ENCODE peak calls at places on chromosomes 6 and 20, in six cellular contexts. One of them, this sample, is unnamed.

GRCh38 chr6:79586548-79586947 is 44.6 kb upstream of the SH3BGRL2 start:
- DNase-seq in GM12892: no peak
- DNase-seq in H1: no peak
- DNase-seq in HepG2: peak; percentile 57
- DNase-seq in K562: peak; percentile 36
- DNase-seq in GM12878: no peak
- DNase-seq in this sample: no peak

GRCh38 chr6:95294047-95294446 is 283.3 kb upstream of the MANEA start:
- DNase-seq in HepG2: no peak
- DNase-seq in H1: no peak
- DNase-seq in K562: no peak
- DNase-seq in GM12892: no peak
- DNase-seq in GM12878: no peak
- DNase-seq in this sample: no peak

GRCh38 chr20:63967330-63968135 is 2.2 kb downstream of the ZNF512B start:
- DNase-seq in HepG2: no peak
- DNase-seq in H1: no peak
- DNase-seq in GM12892: no peak
- DNase-seq in K562: no peak
- DNase-seq in GM12878: no peak
- DNase-seq in this sample: no peak

GRCh38 chr6:52363222-52363867 is 1.4 kb downstream of the PAQR8 start:
- DNase-seq in H1: no peak
- DNase-seq in GM12892: no peak
- DNase-seq in K562: no peak
- DNase-seq in HepG2: peak; percentile 75
- DNase-seq in GM12878: no peak
- DNase-seq in this sample: no peak

GRCh38 chr6:137820952-137821351 is 46.1 kb upstream of the TNFAIP3 start:
- DNase-seq in GM12892: no peak
- DNase-seq in GM12878: no peak
- DNase-seq in HepG2: no peak
- DNase-seq in H1: no peak
- DNase-seq in K562: no peak
- DNase-seq in this sample: no peak

GRCh38 chr20:23492292-23492691 is 1.4 kb downstream of the CST8 start:
- DNase-seq in K562: no peak
- DNase-seq in GM12878: no peak
- DNase-seq in GM12892: no peak
- DNase-seq in HepG2: no peak
- DNase-seq in H1: no peak
- DNase-seq in this sample: no peak

GRCh38 chr6:6230286-6230685 is 90.2 kb downstream of the F13A1 start:
- DNase-seq in GM12878: no peak
- DNase-seq in H1: no peak
- DNase-seq in K562: no peak
- DNase-seq in GM12892: no peak
- DNase-seq in HepG2: peak; percentile 16
- DNase-seq in this sample: no peak

GRCh38 chr6:106823058-106823457 is 151.5 kb downstream of the CD24 start:
- DNase-seq in K562: no peak
- DNase-seq in HepG2: no peak
- DNase-seq in GM12878: no peak
- DNase-seq in H1: no peak
- DNase-seq in GM12892: no peak
- DNase-seq in this sample: no peak

GRCh38 chr6:169957351-169957963 is 206.0 kb downstream of the ERMARD start:
- DNase-seq in GM12892: no peak
- DNase-seq in GM12878: no peak
- DNase-seq in HepG2: no peak
- DNase-seq in K562: no peak
- DNase-seq in H1: no peak
- DNase-seq in this sample: no peak

GRCh38 chr6:116398366-116399005 is 27.7 kb downstream of the DSE start:
- DNase-seq in HepG2: no peak
- DNase-seq in K562: no peak
- DNase-seq in H1: no peak
- DNase-seq in GM12892: no peak
- DNase-seq in GM12878: no peak
- DNase-seq in this sample: no peak

GRCh38 chr20:8255945-8256632 is 124.0 kb downstream of the PLCB1 start:
- DNase-seq in GM12892: no peak
- DNase-seq in GM12878: no peak
- DNase-seq in K562: no peak
- DNase-seq in H1: no peak
- DNase-seq in HepG2: peak; percentile 84
- DNase-seq in this sample: no peak

GRCh38 chr6:54286141-54286540 is 22.1 kb upstream of the TINAG start:
- DNase-seq in K562: no peak
- DNase-seq in GM12878: no peak
- DNase-seq in HepG2: no peak
- DNase-seq in H1: no peak
- DNase-seq in GM12892: no peak
- DNase-seq in this sample: no peak

GRCh38 chr6:28137458-28138020 is 4.1 kb upstream of the ZKSCAN8 start:
- DNase-seq in GM12892: peak; percentile 19
- DNase-seq in GM12878: peak; percentile 62
- DNase-seq in K562: no peak
- DNase-seq in HepG2: no peak
- DNase-seq in H1: no peak
- DNase-seq in this sample: no peak

GRCh38 chr20:51934301-51935002 is 132.1 kb upstream of the SALL4 start:
- DNase-seq in GM12878: no peak
- DNase-seq in H1: no peak
- DNase-seq in HepG2: no peak
- DNase-seq in K562: no peak
- DNase-seq in GM12892: no peak
- DNase-seq in this sample: no peak

GRCh38 chr6:138157986-138158638 is 3.6 kb upstream of the ARFGEF3 start:
- DNase-seq in GM12892: no peak
- DNase-seq in GM12878: no peak
- DNase-seq in K562: no peak
- DNase-seq in H1: no peak
- DNase-seq in HepG2: no peak
- DNase-seq in this sample: no peak

GRCh38 chr6:52497652-52498408 is 77.7 kb downstream of the EFHC1 start:
- DNase-seq in H1: no peak
- DNase-seq in HepG2: no peak
- DNase-seq in GM12878: peak; percentile 95
- DNase-seq in K562: no peak
- DNase-seq in GM12892: no peak
- DNase-seq in this sample: no peak

GRCh38 chr6:86856937-86857563 is 80.3 kb upstream of the HTR1E start:
- DNase-seq in K562: peak; percentile 27
- DNase-seq in H1: peak; percentile 3
- DNase-seq in HepG2: peak; percentile 33
- DNase-seq in GM12892: no peak
- DNase-seq in GM12878: no peak
- DNase-seq in this sample: peak; percentile 2

GRCh38 chr20:61804896-61805295 is 260.8 kb downstream of the TAF4 start:
- DNase-seq in H1: no peak
- DNase-seq in HepG2: no peak
- DNase-seq in GM12878: no peak
- DNase-seq in K562: no peak
- DNase-seq in GM12892: no peak
- DNase-seq in this sample: no peak

GRCh38 chr6:108561742-108562502 is 1.2 kb downstream of the FOXO3 start:
- DNase-seq in GM12878: no peak
- DNase-seq in HepG2: peak; percentile 17
- DNase-seq in H1: no peak
- DNase-seq in K562: no peak
- DNase-seq in GM12892: no peak
- DNase-seq in this sample: no peak

GRCh38 chr6:15511248-15512125 is 151.3 kb downstream of the DTNBP1 start:
- DNase-seq in K562: no peak
- DNase-seq in H1: no peak
- DNase-seq in GM12892: no peak
- DNase-seq in GM12878: no peak
- DNase-seq in HepG2: no peak
- DNase-seq in this sample: no peak

GRCh38 chr6:148711833-148712653 is 34.8 kb upstream of the UST start:
- DNase-seq in K562: no peak
- DNase-seq in GM12892: no peak
- DNase-seq in GM12878: no peak
- DNase-seq in H1: no peak
- DNase-seq in HepG2: no peak
- DNase-seq in this sample: no peak

GRCh38 chr6:153129873-153130514 is 1.1 kb downstream of the RGS17 start:
- DNase-seq in H1: no peak
- DNase-seq in GM12892: no peak
- DNase-seq in GM12878: no peak
- DNase-seq in K562: no peak
- DNase-seq in HepG2: no peak
- DNase-seq in this sample: no peak

GRCh38 chr6:165920896-165921671 is 246.6 kb downstream of the TBXT start:
- DNase-seq in HepG2: no peak
- DNase-seq in GM12892: no peak
- DNase-seq in H1: no peak
- DNase-seq in GM12878: no peak
- DNase-seq in K562: no peak
- DNase-seq in this sample: no peak

GRCh38 chr6:4581468-4582420 is 194.5 kb upstream of the CDYL start:
- DNase-seq in H1: no peak
- DNase-seq in HepG2: no peak
- DNase-seq in GM12892: no peak
- DNase-seq in GM12878: no peak
- DNase-seq in K562: no peak
- DNase-seq in this sample: no peak

DNA sequence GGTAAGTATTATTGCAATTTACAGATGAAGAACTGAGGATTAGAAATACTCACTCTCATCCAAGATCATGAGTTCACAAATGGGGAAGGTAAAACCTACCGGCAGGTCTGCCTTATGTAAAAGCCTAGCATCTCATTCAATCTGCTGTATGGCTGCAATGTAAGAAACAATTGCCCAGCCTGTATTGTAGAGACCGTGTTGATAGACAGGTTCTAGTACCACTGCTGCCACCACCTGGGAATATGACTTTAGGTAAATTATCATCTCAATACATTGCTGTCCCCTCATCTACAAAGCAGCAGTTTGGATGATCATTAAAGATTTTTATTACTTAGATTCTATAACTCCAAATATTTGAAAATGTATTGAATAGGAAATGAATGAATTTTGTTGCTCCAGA is 23.3 kb upstream of the ARHGAP18 start:
- DNase-seq in GM12892: no peak
- DNase-seq in H1: no peak
- DNase-seq in K562: no peak
- DNase-seq in HepG2: peak; percentile 58
- DNase-seq in GM12878: no peak
- DNase-seq in this sample: no peak
- TF ChIP-seq TAF1 in GM12892: no peak
- TF ChIP-seq TAF1 in H1: no peak
- TF ChIP-seq TAF1 in K562: no peak
- TF ChIP-seq TAF1 in HepG2: no peak
- TF ChIP-seq TAF1 in GM12878: no peak
- TF ChIP-seq TAF1 in this sample: no peak

GRCh38 chr6:7881765-7882500 is 28.7 kb downstream of the TXNDC5 start:
- DNase-seq in HepG2: no peak
- DNase-seq in GM12892: no peak
- DNase-seq in GM12878: no peak
- DNase-seq in H1: no peak
- DNase-seq in K562: no peak
- DNase-seq in this sample: no peak
- TF ChIP-seq POLR2A in HepG2: no peak
- TF ChIP-seq POLR2A in GM12892: no peak
- TF ChIP-seq POLR2A in GM12878: peak; percentile 38
- TF ChIP-seq POLR2A in H1: no peak
- TF ChIP-seq POLR2A in K562: no peak
- TF ChIP-seq POLR2A in this sample: no peak

DNA sequence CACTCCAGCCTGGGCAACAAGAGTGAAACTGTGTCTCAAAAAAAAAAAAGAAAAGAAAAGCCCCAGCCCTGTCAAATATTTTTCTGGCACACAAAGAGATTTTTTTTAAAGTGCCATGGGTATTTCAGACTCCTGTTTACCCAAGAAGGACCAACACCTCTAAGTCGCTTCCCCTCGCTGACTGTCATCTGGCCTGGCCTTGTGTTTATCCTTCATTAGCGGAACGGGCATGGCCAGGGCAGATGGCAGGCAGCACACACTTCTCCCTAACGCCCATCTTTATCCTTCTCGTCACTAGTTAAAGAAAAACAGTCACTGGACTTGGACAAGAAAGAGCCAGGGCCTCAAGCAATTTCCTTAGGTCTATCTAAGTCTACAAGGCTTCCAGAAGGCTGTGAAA is 7.3 kb upstream of the CBFA2T2 start:
- DNase-seq in H1: no peak
- DNase-seq in GM12878: no peak
- DNase-seq in GM12892: no peak
- DNase-seq in K562: no peak
- DNase-seq in HepG2: no peak
- DNase-seq in this sample: no peak
- TF ChIP-seq POLR2AphosphoS5 in H1: no peak
- TF ChIP-seq POLR2AphosphoS5 in GM12878: no peak
- TF ChIP-seq POLR2AphosphoS5 in GM12892: no peak
- TF ChIP-seq POLR2AphosphoS5 in K562: no peak
- TF ChIP-seq POLR2AphosphoS5 in HepG2: no peak
- TF ChIP-seq POLR2AphosphoS5 in this sample: no peak

GRCh38 chr20:46650575-46651090 is 626 bp downstream of the SLC13A3 start:
- DNase-seq in HepG2: no peak
- DNase-seq in GM12878: no peak
- DNase-seq in H1: no peak
- DNase-seq in K562: no peak
- DNase-seq in GM12892: no peak
- DNase-seq in this sample: no peak
- TF ChIP-seq TAF1 in HepG2: no peak
- TF ChIP-seq TAF1 in GM12878: no peak
- TF ChIP-seq TAF1 in H1: no peak
- TF ChIP-seq TAF1 in K562: no peak
- TF ChIP-seq TAF1 in GM12892: no peak
- TF ChIP-seq TAF1 in this sample: no peak

This sample was measured in GM12891.